ENCODE peak calls at places on chromosomes 6 and 20, in five cellular contexts. W is MM.1S, A is AG08396, S is NCI-H2029, D is NCI-H1105 treated with DMSO at 0.1 percent for 48 hours. F is an unnamed sample.

GRCh38 chr20:460707-461106 is 1.6 kb downstream of the TBC1D20 start:
- DNase-seq in D (no peak), A (peak), S (no peak), W (no peak), F (no peak)

GRCh38 chr20:64047046-64047389 is 2.4 kb downstream of the SOX18 start:
- DNase-seq in A (no peak), D (no peak), S (no peak), W (no peak), F (no peak)

GRCh38 chr6:116059713-116060571 is 749 bp downstream of the FRK start:
- DNase-seq in S (no peak), A (no peak), W (peak), D (no peak), F (peak)

GRCh38 chr6:35668708-35669440 is 19.8 kb downstream of the FKBP5 start:
- DNase-seq in A (no peak), S (no peak), D (no peak), W (no peak), F (no peak)

GRCh38 chr6:30135147-30135546 is 793 bp upstream of the TRIM40 start:
- DNase-seq in A (no peak), W (no peak), D (no peak), S (no peak), F (no peak)

GRCh38 chr6:22099241-22099640 is 197.6 kb downstream of the PRL start:
- DNase-seq in A (no peak), D (no peak), W (no peak), S (no peak), F (peak)

GRCh38 chr20:56412473-56412790 is 372 bp downstream of the CASS4 start:
- DNase-seq in W (no peak), S (no peak), D (no peak), A (no peak), F (no peak)

GRCh38 chr6:108699290-108700041 is 138.7 kb downstream of the FOXO3 start:
- DNase-seq in S (peak), W (no peak), D (peak), A (no peak), F (no peak)

GRCh38 chr6:148790404-148790803 is 43.6 kb downstream of the UST start:
- DNase-seq in A (no peak), S (no peak), W (no peak), D (no peak), F (no peak)

GRCh38 chr6:87481936-87482335 is 9.2 kb downstream of the SLC35A1 start:
- DNase-seq in W (no peak), D (no peak), A (no peak), S (no peak), F (no peak)

GRCh38 chr6:22295145-22295544 is 1.7 kb downstream of the PRL start:
- DNase-seq in D (peak), W (no peak), A (no peak), S (no peak), F (no peak)

GRCh38 chr20:46317685-46318177 is 9.4 kb upstream of the CDH22 start:
- DNase-seq in D (peak), W (no peak), S (peak), A (no peak), F (no peak)